ENCODE peak calls at places on chromosomes 16 and 17, in seven cellular contexts. N, E, U, R, H, Z and J are unnamed samples. For H3K27me3 and H3K36me3, the result is how much of the 10 kb centered on the place peaks cover.

GRCh38 chr17:51703364-51704341 is 443.3 kb downstream of the UTP18 start:
- DNase-seq in Z (peak), U (peak), H (peak), R (peak), N (peak), E (no peak), J (no peak)

GRCh38 chr17:64024215-64024654 is 3.8 kb upstream of the ICAM2 start:
- DNase-seq in Z (no peak), E (no peak), N (no peak), H (no peak), R (no peak), U (peak), J (no peak)

GRCh38 chr17:47275245-47275984 is 21.8 kb downstream of the ITGB3 start:
- DNase-seq in N (peak), H (peak), R (peak), Z (peak), E (peak), U (peak), J (peak)

GRCh38 chr16:11913425-11914079 is 2.2 kb downstream of the GSPT1 start:
- DNase-seq in N (no peak), Z (peak), E (peak), R (no peak), U (no peak), H (no peak), J (no peak)

GRCh38 chr17:49406791-49407190 is 7.9 kb downstream of the PHB1 start:
- DNase-seq in R (no peak), E (no peak), Z (no peak), H (no peak), U (no peak), N (no peak), J (no peak)

GRCh38 chr16:85360323-85361277 is 248.3 kb upstream of the CIBAR2 start:
- DNase-seq in U (peak), E (no peak), N (no peak), R (no peak), Z (no peak), H (no peak), J (no peak)

GRCh38 chr17:10063730-10064221 is 134.6 kb downstream of the GAS7 start:
- DNase-seq in U (no peak), N (no peak), E (peak), H (no peak), R (peak), Z (peak), J (no peak)

GRCh38 chr16:54431997-54432367 is 145.4 kb upstream of the IRX3 start:
- DNase-seq in R (no peak), U (no peak), N (no peak), Z (no peak), E (no peak), H (no peak), J (no peak)

GRCh38 chr17:1035546-1036170 is 38.7 kb downstream of the TIMM22 start:
- DNase-seq in R (no peak), N (no peak), Z (no peak), H (no peak), U (no peak), E (no peak), J (no peak)

GRCh38 chr17:18122991-18123753 is 14.6 kb downstream of the MYO15A start:
- DNase-seq in R (no peak), H (no peak), U (no peak), N (no peak), E (no peak), Z (no peak), J (no peak)

GRCh38 chr17:42287305-42288077 is 807 bp upstream of the STAT5A start:
- DNase-seq in Z (peak), U (no peak), H (no peak), N (no peak), E (no peak), R (peak), J (no peak)

GRCh38 chr17:42325026-42325425 is 36.7 kb downstream of the STAT5A start:
- DNase-seq in N (peak), Z (peak), U (no peak), E (peak), R (no peak), H (peak), J (peak)

GRCh38 chr17:83079340-83079747 is at the start of gene METRNL:
- DNase-seq in H (peak), R (peak), N (no peak), U (peak), E (peak), Z (peak), J (no peak)

GRCh38 chr17:71963341-71963740 is 157.5 kb upstream of the SOX9 start:
- DNase-seq in U (no peak), R (no peak), E (no peak), Z (no peak), N (no peak), H (no peak), J (no peak)

GRCh38 chr16:57128787-57129389 is 36.5 kb downstream of the CPNE2 start:
- DNase-seq in H (no peak), N (no peak), U (no peak), R (no peak), Z (no peak), E (no peak), J (no peak)

GRCh38 chr17:70905796-70906195 is 736.5 kb downstream of the KCNJ2 start:
- DNase-seq in U (peak), E (peak), N (peak), R (peak), H (peak), Z (peak), J (peak)

GRCh38 chr17:3917391-3917931 is 1.2 kb upstream of the P2RX1 start:
- DNase-seq in R (no peak), E (peak), Z (peak), H (peak), U (peak), N (no peak), J (no peak)

DNA sequence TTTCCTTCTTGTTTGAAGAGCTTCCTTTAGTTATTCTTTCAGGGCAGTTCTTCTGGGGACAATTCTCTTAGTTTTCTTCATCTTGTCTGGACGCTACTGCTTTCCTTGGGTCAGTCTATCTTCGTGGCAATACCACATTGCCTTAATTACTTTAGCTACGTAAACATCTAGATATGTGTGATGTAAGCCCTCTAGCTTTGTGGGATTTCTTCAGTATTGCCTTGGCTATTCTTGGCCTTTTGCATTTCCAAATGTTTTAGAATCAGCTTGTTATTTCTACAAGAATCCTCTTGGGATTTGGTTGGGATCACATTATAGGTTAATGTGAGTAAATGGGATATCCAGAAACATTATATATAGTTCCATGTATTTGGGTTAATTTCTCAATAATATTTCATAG is 9.0 kb upstream of the ST6GALNAC2 start:
- DNase-seq in U (no peak), N (no peak), Z (no peak), H (no peak), E (no peak), R (no peak), J (no peak)
- TF ChIP-seq CTCF in U (no peak), N (no peak), Z (no peak), H (no peak), E (no peak), R (no peak), J (no peak)

DNA sequence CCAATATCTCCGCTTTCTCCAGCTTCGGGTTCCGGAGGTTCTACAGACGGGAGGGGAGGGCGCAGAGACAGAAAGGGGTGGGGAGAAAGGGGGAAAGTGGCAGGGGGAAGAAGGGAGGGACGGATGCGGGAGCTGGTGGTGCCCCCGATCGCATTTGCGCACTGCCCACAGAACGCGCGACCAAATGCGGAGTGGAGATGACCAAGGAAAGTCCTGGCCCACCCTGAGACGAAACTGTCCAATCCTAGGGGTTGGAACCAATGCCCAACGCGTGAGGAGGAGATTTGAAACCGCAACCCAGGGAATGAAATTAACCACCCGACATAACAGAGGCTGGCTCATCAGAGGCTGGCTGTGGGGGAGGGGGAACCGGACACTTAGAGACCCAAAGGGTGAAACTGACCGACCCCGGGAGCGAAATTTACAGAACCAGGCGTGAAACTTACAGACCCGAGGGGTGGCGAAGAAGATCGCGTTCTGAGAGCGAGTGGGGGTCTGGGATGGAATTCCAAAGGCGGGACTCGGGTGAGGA is 1.4 kb downstream of the HES7 start:
- DNase-seq in H (no peak), E (peak), U (peak), Z (no peak), R (no peak), N (no peak), J (no peak)
- H3K27me3 ChIP-seq in H (under half), E (under half), U (under half), Z (under half), R (under half), N (under half), J (under half)

GRCh38 chr17:78852709-78853111 is 12.1 kb upstream of the USP36 start:
- DNase-seq in Z (peak), U (no peak), R (no peak), N (no peak), H (no peak), E (peak), J (no peak)
- H3K36me3 ChIP-seq in Z (under half), U (under half), R (half or more), N (under half), H (under half), E (under half), J (under half)

DNA sequence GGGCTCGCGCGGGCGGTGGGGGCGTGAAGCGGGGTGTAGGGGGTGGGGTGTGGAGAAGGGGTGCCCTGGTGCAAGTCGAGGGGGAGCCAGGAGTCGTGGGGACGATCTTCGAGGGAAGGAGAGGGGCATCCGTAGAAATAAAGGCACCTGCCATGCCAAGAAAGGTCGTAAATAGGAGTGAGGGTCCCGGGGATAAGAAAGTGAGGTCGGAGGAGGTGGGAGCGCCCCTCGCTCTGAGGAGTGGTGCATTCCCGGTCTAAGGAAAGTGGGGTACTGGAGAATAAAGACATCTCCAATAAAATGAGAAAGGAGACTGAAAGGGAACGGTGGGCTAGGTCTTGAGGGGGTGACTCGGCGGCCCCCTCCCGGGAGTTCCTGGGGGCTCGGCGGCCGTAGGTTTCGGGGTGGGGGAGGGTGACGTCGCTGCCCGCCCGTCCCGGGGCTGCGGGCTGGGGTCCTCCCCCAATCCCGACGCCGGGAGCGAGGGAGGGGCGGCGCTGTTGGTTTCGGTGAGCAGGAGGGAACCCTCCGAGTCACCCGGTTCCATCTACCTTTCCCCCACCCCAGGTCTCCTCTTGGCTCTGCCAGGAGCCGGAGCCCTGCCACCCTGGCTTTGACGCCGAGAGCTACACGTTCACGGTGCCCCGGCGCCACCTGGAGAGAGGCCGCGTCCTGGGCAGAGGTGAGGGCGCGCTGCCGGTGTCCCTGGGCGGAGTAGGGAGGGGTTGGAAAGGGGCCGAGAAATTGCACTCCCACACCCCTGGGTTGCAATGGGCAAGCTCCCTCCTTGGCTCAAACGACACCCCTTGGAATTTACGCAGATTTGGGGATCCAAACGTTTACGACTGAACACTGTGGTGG is 868 bp downstream of the CDH1 start:
- DNase-seq in U (peak), R (no peak), N (no peak), H (no peak), E (no peak), Z (no peak), J (no peak)
- TF ChIP-seq CTCF in U (peak), R (no peak), N (no peak), H (no peak), E (no peak), Z (no peak), J (peak)

DNA sequence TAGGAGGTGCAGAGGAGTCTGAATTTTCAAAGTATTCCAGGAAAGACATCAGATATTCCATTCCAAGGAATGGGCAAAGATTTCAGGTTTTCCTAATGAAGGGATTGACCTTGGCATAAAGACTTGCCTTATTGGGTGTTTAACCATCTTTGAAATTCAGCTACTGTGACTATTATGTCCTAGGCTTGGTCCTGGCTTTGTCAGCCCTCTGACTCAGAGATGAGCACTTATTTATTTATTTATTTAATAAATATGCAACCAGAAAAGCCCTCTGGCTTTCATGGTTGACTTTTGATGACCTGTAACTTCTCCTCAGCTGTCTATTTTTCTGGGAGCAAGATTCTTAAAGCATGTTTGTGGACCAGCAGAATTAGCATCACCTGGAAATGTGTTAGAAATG is 455.1 kb downstream of the KIF2B start:
- DNase-seq in E (no peak), R (no peak), U (no peak), N (no peak), H (no peak), Z (no peak), J (no peak)
- H3K27me3 ChIP-seq in E (under half), R (under half), U (under half), N (under half), H (under half), Z (under half), J (under half)

DNA sequence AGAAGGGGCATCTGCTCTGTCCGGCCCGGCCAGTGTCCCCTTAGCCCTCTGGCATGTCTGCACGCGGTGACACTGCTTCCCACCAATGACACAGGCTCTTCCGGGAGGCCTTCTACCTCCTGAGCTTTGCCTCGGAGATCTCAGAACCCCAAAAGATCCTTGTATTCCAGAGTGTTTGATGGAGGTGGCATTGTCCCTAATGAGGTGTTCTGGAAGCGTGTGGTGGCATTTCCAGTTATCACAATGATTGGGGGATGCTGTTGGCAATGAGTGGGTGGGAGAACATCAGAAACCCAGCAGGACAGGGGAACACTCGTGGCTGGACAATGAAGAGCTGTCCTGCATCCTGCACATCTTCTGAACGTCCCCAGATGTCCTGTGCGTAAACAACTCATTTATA is 198.0 kb downstream of the XYLT1 start:
- DNase-seq in H (no peak), E (no peak), N (no peak), R (no peak), Z (no peak), U (no peak), J (no peak)
- H3K36me3 ChIP-seq in H (under half), E (under half), N (under half), R (under half), Z (under half), U (under half), J (under half)

GRCh38 chr17:6286239-6286638 is 148.7 kb downstream of the AIPL1 start:
- DNase-seq in R (no peak), E (no peak), H (no peak), U (no peak), N (no peak), Z (no peak), J (no peak)
- TF ChIP-seq CTCF in R (no peak), E (no peak), H (no peak), U (no peak), N (no peak), Z (no peak), J (no peak)

DNA sequence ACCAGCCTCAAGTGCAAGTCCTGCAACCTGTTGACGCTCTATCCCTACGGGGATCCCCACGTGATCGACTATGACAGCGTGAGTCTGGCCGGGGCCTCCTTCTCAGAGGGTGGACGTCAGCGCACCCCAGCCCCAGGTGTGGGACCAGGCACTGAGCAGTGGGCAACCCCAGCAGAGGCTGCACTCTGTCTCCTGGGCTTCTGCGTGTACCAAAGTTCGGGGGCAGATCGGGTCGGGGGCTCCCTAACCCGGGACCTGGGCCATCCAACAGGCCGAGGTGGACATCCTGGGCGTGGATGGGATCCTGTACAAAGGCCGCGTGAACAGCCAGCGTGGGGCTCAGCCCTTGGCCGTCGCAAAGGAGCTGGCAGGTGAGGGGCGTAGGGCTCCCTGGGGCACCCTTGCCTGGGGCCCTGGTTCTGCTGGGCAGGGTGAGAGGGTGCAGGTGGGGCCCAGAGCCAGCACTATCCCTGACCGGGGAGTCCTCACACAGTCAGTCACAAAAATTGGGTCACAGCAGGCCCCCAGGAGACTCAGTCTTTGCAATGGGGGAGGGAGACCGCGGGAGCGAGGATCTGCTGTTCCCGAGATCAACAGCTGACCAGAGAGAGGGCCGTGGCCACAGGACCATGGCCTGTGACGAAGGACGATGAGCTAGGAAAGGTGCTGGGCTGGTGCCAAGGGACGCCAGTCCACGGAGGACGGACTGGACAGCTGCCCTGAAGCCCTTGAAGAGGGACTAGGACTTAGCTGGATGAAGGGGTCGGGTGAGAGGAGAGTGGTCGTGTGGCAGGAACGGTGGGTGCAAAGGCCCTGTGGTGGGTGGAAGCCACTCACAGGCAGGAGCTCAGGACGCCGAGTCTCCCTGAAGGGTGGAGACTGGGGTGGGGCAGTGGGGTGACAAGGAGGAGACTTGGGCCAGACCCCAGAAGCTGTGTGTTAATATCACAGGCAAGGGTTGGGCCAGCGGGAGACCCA is 20.0 kb downstream of the UBALD1 start:
- DNase-seq in Z (no peak), R (no peak), E (no peak), N (no peak), H (no peak), U (no peak), J (no peak)
- H3K27me3 ChIP-seq in Z (under half), R (under half), E (under half), N (under half), H (under half), U (under half), J (under half)

GRCh38 chr16:3984111-3985060 is 103.9 kb upstream of the CREBBP start:
- DNase-seq in Z (no peak), R (no peak), H (no peak), U (no peak), E (no peak), N (no peak), J (no peak)

GRCh38 chr16:3979518-3979917 is 99.0 kb upstream of the CREBBP start:
- DNase-seq in U (no peak), N (no peak), Z (no peak), H (no peak), R (no peak), E (no peak), J (no peak)

GRCh38 chr16:3980311-3981111 is 100.0 kb upstream of the CREBBP start:
- DNase-seq in H (peak), R (no peak), E (peak), N (no peak), Z (peak), U (no peak), J (no peak)

GRCh38 chr16:3983081-3983520 is 102.6 kb upstream of the CREBBP start:
- DNase-seq in H (peak), R (peak), E (peak), U (peak), Z (peak), N (no peak), J (no peak)

DNA sequence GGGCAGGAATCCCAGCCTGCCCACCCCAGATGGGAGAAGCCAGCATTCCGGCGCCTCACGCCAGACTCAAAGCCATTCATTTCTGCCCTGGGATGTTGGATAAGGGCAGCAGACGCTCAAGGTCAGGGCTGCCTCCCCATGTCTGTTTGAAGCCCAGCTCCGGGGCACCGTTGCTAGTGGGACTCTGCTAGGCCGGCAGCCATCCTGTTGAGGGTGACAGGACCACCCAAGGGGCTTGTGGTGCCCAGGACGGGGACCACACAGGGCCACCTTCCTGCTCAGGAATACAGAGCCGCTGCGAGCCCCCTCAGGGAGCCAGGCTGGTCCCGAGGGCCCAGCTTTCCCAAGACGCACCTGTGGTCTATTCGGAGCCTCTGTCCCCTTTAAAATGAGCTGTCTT is 101.7 kb upstream of the CREBBP start:
- DNase-seq in E (no peak), Z (no peak), R (no peak), N (no peak), H (no peak), U (no peak), J (no peak)
- H3K36me3 ChIP-seq in E (under half), Z (under half), R (under half), N (under half), H (under half), U (under half), J (under half)